ENCODE peak calls at places on chromosomes 2 and 18, in six cellular contexts. Y is NCI-H2171; L is bronchial epithelial cell; V is stimulated activated naive CD8-positive, alpha-beta T cell treated with anti-CD3 and anti-CD28 coated beads, Interleukin-15, amount 100 ng/mL, for 72 hours; M is stimulated activated naive CD4-positive, alpha-beta T cell treated with Interleukin-2 at 50 U/mL for 16 hours; P is glutamatergic neuron. A is an unnamed sample.

GRCh38 chr2:219247678-219248642 is 2.7 kb downstream of the STK16 start:
- DNase-seq in Y (no peak), M (peak; percentile 72), L (no peak), V (peak; percentile 50), P (no peak), A (no peak)

GRCh38 chr2:100791294-100791935 is 28.5 kb upstream of the NPAS2 start:
- DNase-seq in M (no peak), V (no peak), Y (no peak), P (peak; percentile 23), L (no peak), A (no peak)

GRCh38 chr2:240131941-240132650 is 4.0 kb downstream of the COPS9 start:
- DNase-seq in Y (no peak), P (no peak), V (no peak), M (no peak), L (no peak), A (peak; percentile 48)

GRCh38 chr2:9637330-9637729 is 6.5 kb upstream of the YWHAQ start:
- DNase-seq in P (no peak), M (no peak), V (no peak), L (peak; percentile 57), Y (no peak), A (no peak)

GRCh38 chr2:222399038-222399783 is 25.1 kb upstream of the SGPP2 start:
- DNase-seq in P (no peak), V (no peak), Y (peak; percentile 82), L (peak; percentile 12), M (no peak), A (no peak)

GRCh38 chr2:138107288-138107687 is 143.0 kb downstream of the HNMT start:
- DNase-seq in Y (no peak), P (no peak), L (peak; percentile 89), V (no peak), M (no peak), A (no peak)

GRCh38 chr18:26089247-26090129 is 925 bp downstream of the SS18 start:
- DNase-seq in P (no peak), Y (no peak), M (no peak), V (peak; percentile 75), L (peak; percentile 40), A (no peak)

GRCh38 chr2:132559921-132560320 is 110.1 kb downstream of the LYPD1 start:
- DNase-seq in P (no peak), Y (no peak), M (no peak), V (no peak), L (no peak), A (no peak)

GRCh38 chr2:96083064-96083889 is 33.1 kb downstream of the ADRA2B start:
- DNase-seq in L (no peak), V (no peak), Y (no peak), P (no peak), M (no peak), A (peak; percentile 2)

GRCh38 chr2:20198001-20198400 is 26.9 kb downstream of the SDC1 start:
- DNase-seq in V (no peak), M (no peak), Y (peak; percentile 78), L (peak; percentile 45), P (no peak), A (no peak)

GRCh38 chr18:78937166-78937565 is 42.5 kb upstream of the SALL3 start:
- DNase-seq in V (no peak), P (no peak), M (no peak), L (no peak), Y (no peak), A (no peak)

GRCh38 chr2:15385184-15385583 is 175.9 kb downstream of the NBAS start:
- DNase-seq in Y (peak; percentile 49), V (no peak), M (no peak), P (no peak), L (no peak), A (no peak)

GRCh38 chr2:111022630-111023029 is 98.1 kb upstream of the BCL2L11 start:
- DNase-seq in Y (no peak), V (no peak), P (no peak), M (no peak), L (no peak), A (no peak)